ENCODE peak calls at places on chromosomes 12 and 14, in seven cellular contexts. J is pancreas, L is thoracic aorta, C is fibroblast of mammary gland, D is glutamatergic neuron, Z is GM12865, B is AG09309. U is an unnamed sample.

GRCh38 chr12:22118206-22118605 is 72.2 kb downstream of the CMAS start:
- DNase-seq in J (no peak), L (no peak), C (no peak), D (no peak), Z (no peak), B (no peak), U (no peak)

GRCh38 chr12:120925740-120926563 is 21.8 kb upstream of the SPPL3 start:
- DNase-seq in J (no peak), L (no peak), C (no peak), D (no peak), Z (no peak), B (no peak), U (no peak)

GRCh38 chr12:113242018-113242418 is 20.8 kb downstream of the TPCN1 start:
- DNase-seq in J (peak; percentile 88), L (no peak), C (peak; percentile 31), D (no peak), Z (no peak), B (peak; percentile 82), U (no peak)

GRCh38 chr14:56207626-56208297 is 89.6 kb downstream of the PELI2 start:
- DNase-seq in J (no peak), L (no peak), C (no peak), D (no peak), Z (no peak), B (no peak), U (no peak)

GRCh38 chr12:155646-156045 is 58.3 kb downstream of the SLC6A12 start:
- DNase-seq in J (no peak), L (no peak), C (no peak), D (no peak), Z (no peak), B (no peak), U (no peak)

GRCh38 chr12:112967306-112967705 is 11.0 kb upstream of the OAS2 start:
- DNase-seq in J (no peak), L (no peak), C (no peak), D (no peak), Z (no peak), B (no peak), U (no peak)

GRCh38 chr12:119113587-119113986 is 65.1 kb upstream of the HSPB8 start:
- DNase-seq in J (no peak), L (no peak), C (no peak), D (no peak), Z (no peak), B (no peak), U (no peak)

GRCh38 chr12:53985900-53986685 is 1.1 kb downstream of the HOXC10 start:
- DNase-seq in J (peak; percentile 29), L (no peak), C (no peak), D (no peak), Z (no peak), B (no peak), U (no peak)

GRCh38 chr12:56081393-56082347 is 1.7 kb downstream of the ERBB3 start:
- DNase-seq in J (peak; percentile 60), L (no peak), C (no peak), D (peak; percentile 19), Z (no peak), B (no peak), U (no peak)

GRCh38 chr12:105907982-105908381 is 230.8 kb downstream of the NUAK1 start:
- DNase-seq in J (no peak), L (no peak), C (no peak), D (no peak), Z (no peak), B (no peak), U (no peak)

GRCh38 chr12:82359115-82359478 is 768 bp downstream of the METTL25 start:
- DNase-seq in J (no peak), L (no peak), C (no peak), D (peak; percentile 22), Z (peak; percentile 21), B (no peak), U (no peak)

GRCh38 chr14:76844223-76844622 is 18.0 kb downstream of the LRRC74A start:
- DNase-seq in J (peak; percentile 84), L (no peak), C (peak; percentile 61), D (no peak), Z (peak; percentile 26), B (no peak), U (no peak)
- TF ChIP-seq CTCF in J (peak; percentile 21), L (peak; percentile 20), C (no peak), D (no peak), Z (peak; percentile 2), B (no peak), U (no peak)

DNA sequence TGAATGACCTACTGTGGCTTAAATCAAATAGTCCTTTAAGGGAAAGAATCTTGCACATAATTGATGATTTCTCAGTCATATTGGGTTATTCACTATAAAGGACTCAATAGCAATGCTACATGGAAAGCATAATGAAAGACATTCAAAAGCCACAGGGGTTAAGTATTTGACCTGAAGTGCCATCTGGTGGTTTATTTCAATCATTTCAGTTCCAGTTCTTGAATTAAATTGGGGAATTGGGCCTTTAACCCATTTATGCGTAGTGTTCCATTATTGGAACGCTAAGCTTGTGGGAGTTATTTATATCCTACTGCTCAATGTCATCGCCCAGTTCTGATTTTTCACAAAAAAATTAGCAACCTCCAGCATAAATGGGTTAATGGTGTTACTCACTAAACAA is 41.3 kb upstream of the C12orf71 start:
- DNase-seq in J (no peak), L (no peak), C (peak; percentile 43), D (no peak), Z (peak; percentile 43), B (no peak), U (peak; percentile 12)
- TF ChIP-seq CTCF in J (no peak), L (no peak), C (peak; percentile 21), D (no peak), Z (peak; percentile 20), B (no peak), U (peak; percentile 30)

DNA sequence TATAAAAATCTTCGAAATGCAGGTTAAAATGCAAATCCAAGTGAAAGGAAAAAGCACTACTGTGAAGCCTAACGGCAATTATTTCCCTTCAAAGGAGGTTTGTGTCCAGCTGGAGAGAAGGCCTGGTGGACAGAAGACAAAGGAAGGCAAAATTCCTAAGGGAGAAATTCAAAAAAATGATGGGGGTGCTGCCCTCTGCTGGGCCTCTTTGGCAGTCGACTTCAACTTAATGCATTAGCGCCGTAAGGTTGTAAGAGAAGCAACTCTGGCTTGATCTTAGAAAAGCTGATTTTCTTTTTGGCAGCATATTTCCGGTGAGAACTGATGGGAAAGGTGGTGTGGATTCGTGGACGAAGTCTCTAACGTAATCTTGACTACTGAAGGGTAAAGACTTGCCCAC is 34.3 kb upstream of the CHFR start:
- DNase-seq in J (no peak), L (no peak), C (no peak), D (no peak), Z (no peak), B (no peak), U (no peak)
- TF ChIP-seq CTCF in J (no peak), L (no peak), C (peak; percentile 10), D (no peak), Z (no peak), B (no peak), U (no peak)

GRCh38 chr12:14416658-14417057 is 51.2 kb downstream of the ATF7IP start:
- DNase-seq in J (no peak), L (no peak), C (peak; percentile 91), D (no peak), Z (peak; percentile 21), B (peak; percentile 43), U (no peak)
- TF ChIP-seq CTCF in J (no peak), L (no peak), C (peak; percentile 38), D (no peak), Z (no peak), B (no peak), U (no peak)

DNA sequence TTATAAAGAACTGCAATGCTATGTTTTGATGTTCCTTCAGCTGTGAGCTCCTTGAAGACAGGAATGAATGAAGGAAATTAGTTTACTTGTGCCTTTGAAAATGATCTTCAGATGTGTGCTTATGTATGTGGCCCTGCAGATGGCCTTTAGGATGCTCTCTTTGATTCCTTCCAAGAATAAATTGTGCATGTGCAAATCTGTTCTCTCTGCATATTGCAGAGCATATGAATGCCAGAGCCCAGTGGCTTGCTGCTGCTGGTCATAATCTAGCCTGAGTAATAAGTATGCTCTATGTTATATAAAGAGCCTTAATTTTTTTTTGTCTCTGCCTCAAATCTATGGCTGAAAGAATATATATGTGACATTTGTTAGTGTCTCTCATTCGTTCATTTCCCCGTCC is 341.9 kb upstream of the NOVA1 start:
- DNase-seq in J (no peak), L (no peak), C (no peak), D (no peak), Z (no peak), B (no peak), U (no peak)
- TF ChIP-seq CTCF in J (no peak), L (no peak), C (no peak), D (no peak), Z (no peak), B (no peak), U (no peak)

GRCh38 chr14:96304956-96305355 is 48.9 kb downstream of the BDKRB1 start:
- DNase-seq in J (no peak), L (no peak), C (no peak), D (peak; percentile 56), Z (no peak), B (no peak), U (no peak)
- TF ChIP-seq CTCF in J (no peak), L (no peak), C (no peak), D (peak; percentile 48), Z (no peak), B (no peak), U (peak; percentile 12)